ENCODE peak calls at places on chromosomes 5 and 9, in nine cellular contexts. B is occipital lobe, V is heart right ventricle, U is aorta, Y is HEK293T, I is neuronal stem cell, R is DMS53, J is cardiac fibroblast, X is caudate nucleus. W is an unnamed sample.

GRCh38 chr9:22211588-22212360 is 202.7 kb upstream of the CDKN2B start:
- DNase-seq in B (no peak), V (no peak), U (no peak), Y (no peak), I (no peak), R (peak), J (peak), X (no peak), W (no peak)

GRCh38 chr5:176735383-176736265 is 74.7 kb upstream of the UNC5A start:
- DNase-seq in B (peak), V (no peak), U (no peak), Y (no peak), I (no peak), R (no peak), J (no peak), X (no peak), W (no peak)

GRCh38 chr5:55638455-55638854 is 73.7 kb downstream of the SLC38A9 start:
- DNase-seq in B (no peak), V (no peak), U (no peak), Y (no peak), I (no peak), R (peak), J (peak), X (no peak), W (no peak)

GRCh38 chr5:78499485-78499884 is 139.1 kb downstream of the SCAMP1 start:
- DNase-seq in B (no peak), V (no peak), U (no peak), Y (no peak), I (no peak), R (no peak), J (no peak), X (no peak), W (no peak)

GRCh38 chr9:86407022-86407421 is 52.8 kb upstream of the TUT7 start:
- DNase-seq in B (peak), V (no peak), U (no peak), Y (no peak), I (no peak), R (no peak), J (peak), X (no peak), W (no peak)

GRCh38 chr5:111628901-111629300 is 116.6 kb upstream of the STARD4 start:
- DNase-seq in B (no peak), V (no peak), U (no peak), Y (no peak), I (no peak), R (no peak), J (peak), X (no peak), W (no peak)

GRCh38 chr9:6873862-6874261 is 116.1 kb downstream of the KDM4C start:
- DNase-seq in B (no peak), V (no peak), U (no peak), Y (no peak), I (no peak), R (no peak), J (peak), X (no peak), W (no peak)

GRCh38 chr5:95238560-95239325 is 46.2 kb downstream of the MCTP1 start:
- DNase-seq in B (no peak), V (no peak), U (no peak), Y (no peak), I (no peak), R (peak), J (peak), X (no peak), W (no peak)

GRCh38 chr5:83493644-83494043 is 22.1 kb downstream of the VCAN start:
- DNase-seq in B (no peak), V (no peak), U (no peak), Y (no peak), I (no peak), R (no peak), J (no peak), X (no peak), W (no peak)

GRCh38 chr5:59238126-59238902 is 655.2 kb downstream of the PDE4D start:
- DNase-seq in B (no peak), V (no peak), U (no peak), Y (no peak), I (no peak), R (no peak), J (no peak), X (no peak), W (no peak)

GRCh38 chr5:68911840-68912690 is 181.7 kb upstream of the SLC30A5 start:
- DNase-seq in B (no peak), V (peak), U (no peak), Y (no peak), I (no peak), R (no peak), J (peak), X (no peak), W (no peak)

GRCh38 chr9:69027355-69028097 is 8.0 kb upstream of the FXN start:
- DNase-seq in B (no peak), V (no peak), U (no peak), Y (peak), I (peak), R (peak), J (peak), X (no peak), W (no peak)

GRCh38 chr9:107153336-107153735 is 129.7 kb upstream of the RAD23B start:
- DNase-seq in B (no peak), V (no peak), U (no peak), Y (no peak), I (no peak), R (no peak), J (peak), X (no peak), W (no peak)